ENCODE peak calls at places on chromosomes 11 and 22, in five cellular contexts. One of them, this sample, is unnamed.
A peak's percentile ranks its signal among the peaks of the same experiment; 100 is the strongest.

GRCh38 chr11:83583953-83584352 is 297.8 kb upstream of the CCDC90B start:
- DNase-seq in A549: no peak
- DNase-seq in tibial nerve: no peak
- DNase-seq in sigmoid colon: no peak
- DNase-seq in suprapubic skin: no peak
- DNase-seq in this sample: no peak

GRCh38 chr11:57283231-57283990 is 41.3 kb downstream of the TNKS1BP1 start:
- DNase-seq in suprapubic skin: no peak
- DNase-seq in tibial nerve: no peak
- DNase-seq in A549: no peak
- DNase-seq in sigmoid colon: no peak
- DNase-seq in this sample: no peak

GRCh38 chr11:19316434-19316833 is 75.7 kb upstream of the E2F8 start:
- DNase-seq in tibial nerve: peak; percentile 37
- DNase-seq in A549: no peak
- DNase-seq in sigmoid colon: peak; percentile 68
- DNase-seq in suprapubic skin: no peak
- DNase-seq in this sample: peak; percentile 17

GRCh38 chr11:99937330-99937729 is 749.8 kb upstream of the ARHGAP42 start:
- DNase-seq in suprapubic skin: no peak
- DNase-seq in sigmoid colon: no peak
- DNase-seq in A549: no peak
- DNase-seq in tibial nerve: no peak
- DNase-seq in this sample: no peak

GRCh38 chr11:122319842-122320555 is 204.0 kb upstream of the BLID start:
- DNase-seq in A549: no peak
- DNase-seq in sigmoid colon: no peak
- DNase-seq in suprapubic skin: no peak
- DNase-seq in tibial nerve: no peak
- DNase-seq in this sample: no peak

GRCh38 chr22:39080052-39080762 is 3.1 kb downstream of the APOBEC3G start:
- DNase-seq in suprapubic skin: no peak
- DNase-seq in sigmoid colon: no peak
- DNase-seq in A549: no peak
- DNase-seq in tibial nerve: no peak
- DNase-seq in this sample: no peak

GRCh38 chr11:2424811-2425495 is 19.4 kb downstream of the TRPM5 start:
- DNase-seq in A549: no peak
- DNase-seq in tibial nerve: no peak
- DNase-seq in suprapubic skin: no peak
- DNase-seq in sigmoid colon: no peak
- DNase-seq in this sample: no peak

GRCh38 chr11:110908401-110909106 is 196.3 kb upstream of the ARHGAP20 start:
- DNase-seq in tibial nerve: no peak
- DNase-seq in sigmoid colon: no peak
- DNase-seq in A549: peak; percentile 8
- DNase-seq in suprapubic skin: no peak
- DNase-seq in this sample: no peak

GRCh38 chr11:108793138-108793537 is 128.3 kb downstream of the DDX10 start:
- DNase-seq in A549: no peak
- DNase-seq in suprapubic skin: no peak
- DNase-seq in sigmoid colon: no peak
- DNase-seq in tibial nerve: no peak
- DNase-seq in this sample: no peak

GRCh38 chr11:30322826-30323710 is at the start of gene ARL14EP:
- DNase-seq in A549: peak; percentile 98
- DNase-seq in sigmoid colon: peak; percentile 95
- DNase-seq in tibial nerve: peak; percentile 81
- DNase-seq in suprapubic skin: peak; percentile 94
- DNase-seq in this sample: peak; percentile 94

GRCh38 chr11:19498986-19499669 is 213.5 kb upstream of the NAV2 start:
- DNase-seq in sigmoid colon: no peak
- DNase-seq in tibial nerve: no peak
- DNase-seq in A549: peak; percentile 6
- DNase-seq in suprapubic skin: no peak
- DNase-seq in this sample: no peak

DNA sequence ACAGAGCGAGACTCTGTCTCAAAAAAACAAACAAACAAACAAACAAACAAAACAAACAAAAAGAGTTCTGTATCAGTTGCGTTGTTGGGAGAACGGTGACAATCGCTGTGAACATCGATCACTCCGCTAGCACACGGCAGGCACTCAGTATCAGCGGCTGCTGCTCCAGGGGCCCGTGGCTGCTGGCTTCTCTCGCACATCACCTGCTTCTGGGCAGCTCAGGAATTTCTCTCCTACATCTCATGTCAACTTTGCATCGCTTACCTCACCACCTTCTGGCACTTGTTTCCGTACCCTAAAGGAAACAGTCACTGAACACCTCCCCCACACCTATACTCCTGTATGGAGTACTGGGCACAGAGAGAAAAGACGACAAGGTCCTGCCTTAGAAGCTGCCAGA is 70.3 kb upstream of the WNT7B start:
- DNase-seq in suprapubic skin: peak; percentile 48
- DNase-seq in sigmoid colon: peak; percentile 58
- DNase-seq in A549: no peak
- DNase-seq in tibial nerve: no peak
- DNase-seq in this sample: no peak
- H3K4me1 ChIP-seq in suprapubic skin: peaks cover 91% of the 10 kb centered on the region
- H3K4me1 ChIP-seq in sigmoid colon: peaks cover 77% of the 10 kb centered on the region
- H3K4me1 ChIP-seq in A549: peaks cover 4% of the 10 kb centered on the region
- H3K4me1 ChIP-seq in tibial nerve: peaks cover 85% of the 10 kb centered on the region
- H3K4me1 ChIP-seq in this sample: peaks cover 90% of the 10 kb centered on the region

DNA sequence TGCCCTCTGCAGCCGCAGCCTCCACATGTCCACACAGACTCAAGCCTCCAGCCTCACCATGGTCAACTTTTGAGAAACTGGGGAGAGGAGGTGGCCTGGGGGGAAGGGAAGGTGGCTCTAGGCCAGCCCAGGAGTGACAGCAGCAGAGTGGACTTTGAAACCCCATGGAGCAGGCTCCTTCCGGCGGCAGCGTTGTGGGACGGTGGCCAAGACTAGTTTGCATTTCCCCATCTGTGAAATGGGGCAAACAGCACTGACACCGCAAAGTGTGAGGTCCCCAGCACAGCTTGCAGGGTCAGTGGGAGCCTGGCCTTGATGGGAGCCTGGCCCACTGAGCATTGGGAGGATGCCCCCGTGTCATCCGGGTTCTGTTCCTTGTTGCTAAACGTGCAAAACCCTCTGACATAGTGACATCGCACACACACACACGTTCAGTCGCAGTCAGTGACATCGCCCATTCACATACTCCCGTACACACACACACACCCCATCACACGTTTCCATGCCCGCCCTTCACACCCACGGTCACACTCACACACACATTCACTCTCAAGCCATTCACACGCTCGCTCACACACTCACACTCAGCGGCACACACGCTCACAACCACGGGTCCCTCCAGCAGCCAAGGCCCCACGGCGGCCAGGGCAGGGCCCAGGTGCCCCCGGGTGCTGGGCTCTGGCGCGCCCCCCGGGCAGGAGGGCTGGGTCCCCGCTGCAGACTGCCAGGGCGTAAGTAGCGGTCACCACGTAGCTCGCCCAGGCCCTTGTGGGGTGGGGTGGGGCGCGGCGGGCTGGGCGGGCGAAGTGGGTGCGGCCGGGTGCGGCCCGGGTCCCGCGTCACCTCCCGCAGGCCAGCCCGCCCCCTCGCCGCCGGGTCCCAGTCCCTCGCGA is 578 bp downstream of the CYB5R3 start:
- DNase-seq in sigmoid colon: no peak
- DNase-seq in tibial nerve: no peak
- DNase-seq in A549: peak; percentile 43
- DNase-seq in suprapubic skin: no peak
- DNase-seq in this sample: peak; percentile 47
- TF ChIP-seq CTCF in sigmoid colon: no peak
- TF ChIP-seq CTCF in tibial nerve: no peak
- TF ChIP-seq CTCF in A549: no peak
- TF ChIP-seq CTCF in suprapubic skin: no peak
- TF ChIP-seq CTCF in this sample: no peak

GRCh38 chr11:112097734-112098528 is 11.3 kb downstream of the SDHD start:
- DNase-seq in sigmoid colon: no peak
- DNase-seq in tibial nerve: no peak
- DNase-seq in suprapubic skin: no peak
- DNase-seq in A549: no peak
- DNase-seq in this sample: no peak
- TF ChIP-seq EP300 in sigmoid colon: no peak
- TF ChIP-seq EP300 in tibial nerve: no peak
- TF ChIP-seq EP300 in suprapubic skin: no peak
- TF ChIP-seq EP300 in A549: no peak
- TF ChIP-seq EP300 in this sample: no peak

DNA sequence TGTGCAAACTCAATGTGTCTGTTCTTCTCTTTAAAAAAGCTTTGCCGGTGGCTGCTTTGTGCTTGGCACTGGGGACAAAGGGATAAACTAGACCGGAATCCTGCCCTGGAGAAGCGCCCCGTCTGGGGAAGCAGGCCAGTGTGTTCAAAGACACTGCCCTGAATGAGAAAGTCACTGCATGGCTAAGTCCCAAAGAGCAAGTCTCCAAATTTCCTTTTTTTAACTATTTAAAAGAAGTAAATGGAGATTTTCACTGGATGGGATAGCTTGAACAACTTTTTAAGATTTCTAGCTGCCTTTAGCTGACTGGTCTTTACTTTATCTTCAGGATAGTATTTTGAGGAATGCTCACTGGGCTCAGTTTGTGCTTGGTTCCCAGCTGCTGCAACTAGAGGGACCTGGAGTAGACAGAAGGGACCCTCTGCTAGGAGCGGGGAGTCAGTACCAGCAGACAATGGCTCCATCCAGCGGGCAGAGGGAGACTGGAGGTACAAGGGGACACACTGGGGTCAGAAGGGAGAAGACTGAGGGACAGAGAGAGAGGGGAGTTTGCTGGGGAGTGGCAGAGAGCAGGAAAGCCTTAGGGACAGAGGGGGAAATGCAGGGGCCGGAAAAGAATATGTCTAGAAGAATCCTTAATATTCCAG is 22.2 kb upstream of the ACER3 start:
- DNase-seq in tibial nerve: no peak
- DNase-seq in sigmoid colon: no peak
- DNase-seq in suprapubic skin: no peak
- DNase-seq in A549: peak; percentile 55
- DNase-seq in this sample: no peak
- H3K4me1 ChIP-seq in tibial nerve: peaks cover 5% of the 10 kb centered on the region
- H3K4me1 ChIP-seq in sigmoid colon: no peaks in the 10 kb centered on the region
- H3K4me1 ChIP-seq in suprapubic skin: peaks cover 32% of the 10 kb centered on the region
- H3K4me1 ChIP-seq in A549: peaks cover 39% of the 10 kb centered on the region
- H3K4me1 ChIP-seq in this sample: peaks cover 31% of the 10 kb centered on the region

DNA sequence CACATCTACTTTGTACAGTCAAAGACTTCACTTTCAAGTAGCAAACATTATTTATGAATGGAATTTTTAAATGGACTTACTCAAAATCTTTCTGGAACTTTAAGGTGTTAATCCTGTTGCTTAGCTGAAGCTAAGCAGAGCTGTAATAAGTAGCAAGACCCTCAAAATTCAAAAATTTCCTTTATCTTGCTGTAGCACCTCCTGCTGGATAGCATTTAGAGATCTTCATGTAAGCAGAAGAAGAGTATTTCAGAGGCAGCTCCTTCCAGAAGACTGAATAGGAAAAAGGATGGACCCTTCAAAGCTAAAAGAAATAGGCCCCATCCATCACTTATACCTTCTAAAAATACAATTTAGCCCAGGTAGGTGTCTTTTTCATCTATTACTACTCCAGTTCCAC is 3.4 kb downstream of the PHF21A start:
- DNase-seq in A549: no peak
- DNase-seq in tibial nerve: no peak
- DNase-seq in sigmoid colon: no peak
- DNase-seq in suprapubic skin: no peak
- DNase-seq in this sample: no peak
- TF ChIP-seq CTCF in A549: peak; percentile 45
- TF ChIP-seq CTCF in tibial nerve: no peak
- TF ChIP-seq CTCF in sigmoid colon: no peak
- TF ChIP-seq CTCF in suprapubic skin: no peak
- TF ChIP-seq CTCF in this sample: no peak

GRCh38 chr22:23237841-23238240 is 57.5 kb downstream of the BCR start:
- DNase-seq in A549: no peak
- DNase-seq in tibial nerve: no peak
- DNase-seq in sigmoid colon: no peak
- DNase-seq in suprapubic skin: no peak
- DNase-seq in this sample: no peak

GRCh38 chr22:23236026-23236425 is 55.7 kb downstream of the BCR start:
- DNase-seq in A549: no peak
- DNase-seq in suprapubic skin: no peak
- DNase-seq in tibial nerve: no peak
- DNase-seq in sigmoid colon: no peak
- DNase-seq in this sample: no peak

GRCh38 chr22:23238707-23239106 is 58.4 kb downstream of the BCR start:
- DNase-seq in A549: no peak
- DNase-seq in tibial nerve: no peak
- DNase-seq in suprapubic skin: no peak
- DNase-seq in sigmoid colon: no peak
- DNase-seq in this sample: no peak

GRCh38 chr22:23236440-23237139 is 56.3 kb downstream of the BCR start:
- DNase-seq in sigmoid colon: no peak
- DNase-seq in suprapubic skin: no peak
- DNase-seq in A549: no peak
- DNase-seq in tibial nerve: no peak
- DNase-seq in this sample: no peak

DNA sequence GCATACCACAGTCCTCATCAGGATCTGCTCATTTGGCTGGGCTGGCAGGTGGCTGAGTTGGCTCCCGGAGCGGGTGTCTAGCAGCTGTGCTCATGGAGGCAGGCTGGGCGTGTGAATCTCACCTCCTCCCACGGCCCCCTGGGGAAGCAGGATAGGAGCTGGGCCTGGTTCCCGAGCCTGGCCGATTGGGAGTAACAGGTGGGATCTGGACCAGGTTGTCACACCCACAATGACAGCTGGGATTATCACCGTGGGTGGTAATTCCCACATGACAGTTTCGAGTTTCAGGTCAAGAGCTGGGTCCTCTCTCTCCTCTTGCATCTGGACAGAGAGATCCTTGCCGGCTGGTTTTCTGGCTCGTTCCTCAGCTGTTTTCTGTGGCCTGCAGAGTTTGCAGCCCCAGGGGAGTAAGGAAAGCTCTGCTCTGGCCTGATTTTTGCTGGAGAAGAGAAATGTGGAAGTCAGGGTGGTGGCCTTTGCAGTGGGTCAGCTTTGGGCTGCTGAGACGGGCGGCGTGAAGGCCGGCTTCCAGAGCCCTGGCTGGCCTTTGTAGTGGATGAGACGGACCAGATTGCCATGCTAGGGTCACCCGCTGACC is 57.0 kb downstream of the BCR start:
- DNase-seq in A549: no peak
- DNase-seq in suprapubic skin: no peak
- DNase-seq in tibial nerve: peak; percentile 82
- DNase-seq in sigmoid colon: peak; percentile 82
- DNase-seq in this sample: no peak
- TF ChIP-seq EP300 in A549: no peak
- TF ChIP-seq EP300 in suprapubic skin: no peak
- TF ChIP-seq EP300 in tibial nerve: no peak
- TF ChIP-seq EP300 in sigmoid colon: no peak
- TF ChIP-seq EP300 in this sample: no peak

This sample was measured in upper lobe of left lung.